ENCODE peak calls at places on chromosomes 2 and 18, in ten cellular contexts. Q is ureter; W is adrenal gland; S is posterior cingulate gyrus; D is left ventricle myocardium inferior; N is fibroblast of the aortic adventitia; U is effector memory CD8-positive, alpha-beta T cell; G is caudate nucleus; X is fibroblast of the conjunctiva; B is foreskin melanocyte. Y is an unnamed sample.

GRCh38 chr2:137185378-137186078 is 420.2 kb downstream of the THSD7B start:
- DNase-seq in N (peak; percentile 3), D (no peak), G (no peak), B (no peak), X (no peak), S (no peak), U (no peak), W (no peak), Q (no peak), Y (no peak)

GRCh38 chr2:70503896-70504295 is 49.7 kb downstream of the TGFA start:
- DNase-seq in U (no peak), X (no peak), W (no peak), N (no peak), G (no peak), D (no peak), B (no peak), Q (no peak), S (no peak), Y (no peak)

GRCh38 chr2:130767408-130767775 is 12.1 kb downstream of the AMER3 start:
- DNase-seq in N (no peak), X (no peak), B (no peak), U (no peak), D (no peak), Q (no peak), W (no peak), G (no peak), S (no peak), Y (no peak)

GRCh38 chr2:3179208-3179607 is 198.4 kb downstream of the EIPR1 start:
- DNase-seq in D (no peak), G (no peak), N (no peak), X (no peak), S (peak; percentile 74), B (no peak), Q (no peak), U (no peak), W (no peak), Y (no peak)

GRCh38 chr2:170140561-170140960 is 37.4 kb upstream of the MYO3B start:
- DNase-seq in U (no peak), G (no peak), D (no peak), Q (no peak), S (no peak), B (no peak), X (no peak), N (no peak), W (no peak), Y (no peak)

GRCh38 chr18:63860536-63860930 is 27.0 kb upstream of the SERPINB2 start:
- DNase-seq in W (no peak), D (no peak), G (no peak), X (no peak), Q (no peak), B (no peak), N (no peak), U (no peak), S (no peak), Y (no peak)

GRCh38 chr2:9266711-9267110 is 60.1 kb downstream of the ASAP2 start:
- DNase-seq in N (no peak), X (no peak), D (no peak), B (no peak), Q (no peak), S (no peak), U (no peak), G (no peak), W (no peak), Y (no peak)

GRCh38 chr2:16478817-16479216 is 186.8 kb downstream of the CYRIA start:
- DNase-seq in W (no peak), G (no peak), S (no peak), N (no peak), B (no peak), D (no peak), U (no peak), X (no peak), Q (no peak), Y (no peak)

GRCh38 chr18:45664824-45665763 is 49.8 kb downstream of the SLC14A2 start:
- DNase-seq in U (peak; percentile 67), D (no peak), W (peak; percentile 81), N (peak; percentile 81), B (peak; percentile 50), S (no peak), Q (peak; percentile 74), X (peak; percentile 43), G (peak; percentile 3), Y (peak; percentile 42)

GRCh38 chr2:11250400-11251277 is 93.8 kb downstream of the ROCK2 start:
- DNase-seq in B (no peak), X (no peak), U (no peak), G (no peak), S (no peak), D (no peak), N (peak; percentile 45), Q (no peak), W (no peak), Y (no peak)

GRCh38 chr2:203286532-203286931 is 41.7 kb upstream of the ABI2 start:
- DNase-seq in B (no peak), S (no peak), W (no peak), D (no peak), U (no peak), Q (no peak), N (no peak), G (no peak), X (no peak), Y (no peak)

GRCh38 chr2:72036595-72036994 is 111.1 kb downstream of the CYP26B1 start:
- DNase-seq in X (no peak), W (no peak), D (no peak), U (no peak), Q (no peak), S (peak; percentile 75), B (no peak), N (no peak), G (no peak), Y (no peak)

GRCh38 chr18:13361422-13361821 is 142.9 kb downstream of the LDLRAD4 start:
- DNase-seq in U (no peak), B (no peak), G (no peak), D (no peak), Q (no peak), N (no peak), S (peak; percentile 60), X (no peak), W (no peak), Y (no peak)

GRCh38 chr2:192151848-192152247 is 42.9 kb downstream of the TMEFF2 start:
- DNase-seq in W (no peak), D (no peak), Q (no peak), B (no peak), G (no peak), N (peak; percentile 25), S (no peak), U (no peak), X (no peak), Y (no peak)

GRCh38 chr2:190860985-190861721 is 19.5 kb upstream of the GLS start:
- DNase-seq in U (no peak), G (no peak), N (peak; percentile 76), X (no peak), B (no peak), W (no peak), S (no peak), D (no peak), Q (no peak), Y (no peak)

GRCh38 chr2:8219631-8220393 is 462.0 kb upstream of the ID2 start:
- DNase-seq in S (peak; percentile 83), U (no peak), D (peak; percentile 74), B (no peak), G (no peak), X (no peak), W (no peak), Q (peak; percentile 57), N (no peak), Y (no peak)

GRCh38 chr2:69554568-69554967 is 89.0 kb downstream of the AAK1 start:
- DNase-seq in D (no peak), N (no peak), U (no peak), X (no peak), S (no peak), Q (no peak), G (no peak), W (no peak), B (no peak), Y (no peak)

GRCh38 chr18:52311331-52311730 is 28.7 kb upstream of the DCC start:
- DNase-seq in D (no peak), S (no peak), W (no peak), N (no peak), X (no peak), G (no peak), Q (no peak), B (no peak), U (no peak), Y (no peak)

GRCh38 chr2:95575857-95576256 is 15.9 kb upstream of the TRIM43 start:
- DNase-seq in G (no peak), D (no peak), B (no peak), X (no peak), U (no peak), S (no peak), N (no peak), Q (no peak), W (no peak), Y (no peak)

GRCh38 chr18:13518382-13518781 is 208.0 kb downstream of the FAM210A start:
- DNase-seq in B (no peak), X (no peak), N (no peak), G (no peak), W (no peak), D (no peak), Q (no peak), U (no peak), S (no peak), Y (no peak)

GRCh38 chr18:37393945-37394609 is 171.5 kb downstream of the CELF4 start:
- DNase-seq in B (peak; percentile 89), D (peak; percentile 83), Q (peak; percentile 69), X (peak; percentile 51), N (peak; percentile 69), G (peak; percentile 37), U (no peak), S (peak; percentile 98), W (peak; percentile 60), Y (peak; percentile 78)

GRCh38 chr2:26292646-26293045 is 47.9 kb downstream of the HADHB start:
- DNase-seq in D (no peak), Q (no peak), N (peak; percentile 21), X (no peak), G (no peak), S (no peak), U (no peak), B (no peak), W (no peak), Y (no peak)

GRCh38 chr2:108447947-108448677 is 894 bp upstream of the GCC2 start:
- DNase-seq in Q (no peak), W (no peak), N (no peak), D (no peak), X (no peak), B (no peak), G (no peak), U (no peak), S (no peak), Y (no peak)

GRCh38 chr2:224650815-224651439 is 65.2 kb downstream of the CCDC195 start:
- DNase-seq in W (no peak), N (peak; percentile 75), S (no peak), U (peak; percentile 19), Q (no peak), X (peak; percentile 37), G (no peak), D (no peak), B (peak; percentile 33), Y (no peak)

GRCh38 chr2:205511666-205512065 is 170.6 kb upstream of the NRP2 start:
- DNase-seq in U (no peak), S (no peak), X (peak; percentile 22), G (no peak), N (no peak), W (no peak), D (no peak), B (no peak), Q (no peak), Y (no peak)

GRCh38 chr2:179265082-179265575 is 497 bp upstream of the SESTD1 start:
- DNase-seq in Q (no peak), B (peak; percentile 26), W (no peak), N (peak; percentile 83), D (no peak), U (no peak), S (no peak), X (no peak), G (no peak), Y (no peak)

GRCh38 chr2:197307933-197308521 is 2.6 kb downstream of the ANKRD44 start:
- DNase-seq in N (no peak), W (no peak), G (no peak), B (no peak), Q (no peak), S (no peak), D (no peak), X (no peak), U (no peak), Y (no peak)

GRCh38 chr2:224882291-224883171 is 159.7 kb downstream of the DOCK10 start:
- DNase-seq in X (peak; percentile 91), W (no peak), N (peak; percentile 95), S (no peak), G (no peak), U (no peak), D (no peak), Q (no peak), B (no peak), Y (no peak)

Y was measured in 8988T.